ENCODE peak calls at places on chromosomes 6 and 20, in four cellular contexts. N is K562, D is GM12878, W is GM12891. T is an unnamed sample.

GRCh38 chr20:35490736-35491181 is 35.4 kb downstream of the CEP250 start:
- DNase-seq in W (peak), N (no peak), D (peak), T (peak)

GRCh38 chr6:136166815-136167214 is 83.3 kb downstream of the MTFR2 start:
- DNase-seq in D (no peak), W (no peak), N (no peak), T (no peak)

GRCh38 chr6:149234051-149234962 is 83.2 kb upstream of the TAB2 start:
- DNase-seq in D (no peak), W (no peak), N (no peak), T (no peak)

GRCh38 chr6:7505196-7505699 is 36.2 kb upstream of the DSP start:
- DNase-seq in W (no peak), N (peak), D (no peak), T (peak)

GRCh38 chr6:13044390-13044789 is 283.9 kb downstream of the TBC1D7 start:
- DNase-seq in N (peak), D (no peak), W (no peak), T (peak)

GRCh38 chr20:50512323-50512722 is 2.1 kb downstream of the PTPN1 start:
- DNase-seq in D (no peak), N (no peak), W (no peak), T (no peak)

GRCh38 chr6:30399390-30400058 is 54.6 kb downstream of the RPP21 start:
- DNase-seq in W (no peak), N (no peak), D (no peak), T (no peak)

GRCh38 chr6:81609736-81610135 is 142.7 kb downstream of the TENT5A start:
- DNase-seq in N (no peak), W (no peak), D (no peak), T (no peak)

GRCh38 chr20:32231847-32232246 is 24.2 kb downstream of the POFUT1 start:
- DNase-seq in D (no peak), W (no peak), N (no peak), T (no peak)
- TF ChIP-seq SPI1 in D (peak), W (peak), N (peak), T (peak)

DNA sequence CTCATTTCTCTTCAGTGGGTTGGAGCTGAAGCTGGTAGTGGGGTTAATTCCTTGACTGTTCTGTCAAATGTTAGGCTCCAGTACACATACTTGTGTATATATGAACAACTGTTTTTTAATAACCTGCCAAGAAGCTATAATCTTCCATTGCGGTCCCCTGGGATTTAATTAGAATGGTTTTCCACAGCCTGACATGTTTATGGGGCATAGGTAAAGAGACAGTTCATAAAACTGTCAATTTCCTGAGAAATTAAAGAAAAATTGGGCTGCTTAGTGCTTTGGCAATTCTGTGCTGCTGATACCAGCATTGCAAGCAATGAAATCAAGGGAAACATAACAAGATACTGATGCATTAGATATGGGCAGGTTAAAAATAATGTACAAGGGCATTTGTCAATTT is 314.1 kb upstream of the SLC35B3 start:
- DNase-seq in N (no peak), W (no peak), D (no peak), T (no peak)
- TF ChIP-seq SPI1 in N (no peak), W (no peak), D (no peak), T (no peak)

GRCh38 chr6:137241481-137242011 is 22.4 kb upstream of the IFNGR1 start:
- DNase-seq in W (no peak), D (no peak), N (no peak), T (no peak)
- TF ChIP-seq SPI1 in W (no peak), D (no peak), N (no peak), T (no peak)

DNA sequence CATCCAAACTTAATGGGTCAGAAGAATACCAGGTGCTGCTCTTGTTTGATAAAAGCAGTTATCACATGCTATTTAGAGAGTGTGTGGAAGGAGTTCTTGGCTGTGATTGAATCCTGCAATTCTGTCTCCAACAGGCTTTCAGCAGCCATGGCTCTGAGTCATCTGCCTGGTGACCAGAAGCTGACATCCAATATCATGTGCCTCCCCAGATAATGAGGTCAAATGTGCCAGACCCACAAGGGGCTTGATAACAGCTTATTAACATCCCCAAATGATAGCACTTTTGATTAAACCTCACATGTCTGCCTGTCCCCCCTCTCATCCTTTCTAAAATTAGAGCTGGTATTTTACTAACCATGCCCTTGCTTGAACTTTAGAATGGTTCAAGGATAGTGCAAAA is 175.7 kb upstream of the PLN start:
- DNase-seq in W (no peak), N (no peak), D (no peak), T (no peak)
- TF ChIP-seq SPI1 in W (no peak), N (no peak), D (no peak), T (no peak)

GRCh38 chr6:157033428-157034140 is 256.4 kb downstream of the ARID1B start:
- DNase-seq in N (no peak), W (no peak), D (no peak), T (no peak)

GRCh38 chr6:157032923-157033322 is 255.7 kb downstream of the ARID1B start:
- DNase-seq in D (no peak), N (no peak), W (no peak), T (no peak)

GRCh38 chr6:157036245-157036681 is 259.1 kb downstream of the ARID1B start:
- DNase-seq in N (peak), W (no peak), D (no peak), T (no peak)

GRCh38 chr6:157035576-157035975 is 258.4 kb downstream of the ARID1B start:
- DNase-seq in W (no peak), D (no peak), N (no peak), T (no peak)

DNA sequence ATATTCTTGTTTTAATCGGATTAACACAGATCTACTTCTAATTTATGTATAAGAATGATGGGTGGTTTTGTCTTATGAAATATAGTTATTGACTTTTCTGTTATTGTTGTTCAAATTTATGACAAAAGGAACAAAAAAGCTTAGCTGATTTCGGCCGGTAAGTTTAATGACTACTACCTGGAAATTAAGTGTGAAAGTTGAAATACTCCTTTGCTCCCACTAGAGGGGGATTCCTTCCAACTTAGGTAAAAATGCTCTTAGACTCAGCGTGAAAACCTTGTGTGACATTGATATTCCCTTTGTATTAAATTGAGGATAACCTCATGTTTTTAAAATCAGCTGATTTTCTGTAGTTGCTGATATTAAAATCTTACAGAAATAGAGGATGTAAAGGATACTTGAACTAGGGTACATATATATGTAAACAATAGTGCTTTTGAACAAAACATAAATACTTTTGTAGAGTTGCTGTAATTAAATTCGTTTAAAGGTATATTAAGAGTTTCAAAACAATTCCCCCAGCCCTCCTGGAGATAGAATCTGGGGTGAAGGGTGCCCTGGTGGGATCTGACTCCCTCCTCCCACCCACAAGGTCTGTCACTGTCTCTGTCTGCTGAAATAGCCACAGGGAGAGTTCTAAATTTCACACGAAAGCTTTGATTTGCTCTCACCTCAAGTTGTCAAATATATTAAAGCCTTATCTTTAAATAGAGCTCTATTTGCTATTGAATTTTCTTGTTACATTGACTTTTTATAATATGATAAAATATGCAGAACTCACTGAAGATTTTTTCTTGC is 257.5 kb downstream of the ARID1B start:
- DNase-seq in D (no peak), N (peak), W (no peak), T (no peak)
- TF ChIP-seq SPI1 in D (no peak), N (no peak), W (no peak), T (no peak)